ENCODE peak calls at places on chromosomes 7 and 10, in four cellular contexts. J is CD4-positive, alpha-beta memory T cell; S is GM23248; Q is heart right ventricle. H is an unnamed sample. For H3K4me1, the result is how much of the 10 kb centered on the place peaks cover.

GRCh38 chr10:4470231-4470840 is 355.7 kb upstream of the AKR1E2 start:
- DNase-seq in Q (no peak), J (no peak), S (peak), H (no peak)

GRCh38 chr7:142389544-142389943 is 131.7 kb upstream of the PRSS58 start:
- DNase-seq in Q (no peak), J (no peak), S (no peak), H (no peak)

GRCh38 chr10:118108194-118109026 is 61.7 kb upstream of the RAB11FIP2 start:
- DNase-seq in Q (no peak), J (no peak), S (peak), H (no peak)

GRCh38 chr7:127689194-127689772 is 37.3 kb downstream of the SND1 start:
- DNase-seq in Q (no peak), S (no peak), J (no peak), H (no peak)

GRCh38 chr7:134828361-134828760 is 48.9 kb downstream of the CALD1 start:
- DNase-seq in Q (no peak), S (peak), J (no peak), H (no peak)

GRCh38 chr10:35335718-35336083 is 608 bp upstream of the CCNY start:
- DNase-seq in S (peak), J (peak), Q (no peak), H (no peak)

GRCh38 chr10:26292058-26292457 is 75.5 kb downstream of the GAD2 start:
- DNase-seq in J (no peak), S (no peak), Q (no peak), H (no peak)

GRCh38 chr10:86366033-86366901 is at the start of gene GRID1:
- DNase-seq in Q (peak), S (peak), J (no peak), H (no peak)

GRCh38 chr7:38801786-38802185 is 107.2 kb downstream of the VPS41 start:
- DNase-seq in Q (no peak), S (no peak), J (no peak), H (no peak)

GRCh38 chr7:86958380-86958779 is 101.1 kb downstream of the ELAPOR2 start:
- DNase-seq in J (no peak), S (no peak), Q (no peak), H (no peak)

GRCh38 chr10:86073199-86073977 is 293.2 kb downstream of the GRID1 start:
- DNase-seq in Q (no peak), S (no peak), J (no peak), H (no peak)

GRCh38 chr7:68417659-68418058 is 1180.6 kb upstream of the AUTS2 start:
- DNase-seq in S (no peak), Q (no peak), J (no peak), H (no peak)

GRCh38 chr7:99133766-99134564 is 9.9 kb downstream of the SMURF1 start:
- DNase-seq in Q (no peak), J (no peak), S (no peak), H (no peak)

GRCh38 chr7:99139031-99139430 is 4.9 kb downstream of the SMURF1 start:
- DNase-seq in Q (no peak), S (peak), J (no peak), H (no peak)

GRCh38 chr7:99140813-99141212 is 3.1 kb downstream of the SMURF1 start:
- DNase-seq in J (no peak), Q (no peak), S (peak), H (no peak)

GRCh38 chr7:99135938-99136337 is 8.0 kb downstream of the SMURF1 start:
- DNase-seq in J (no peak), Q (no peak), S (no peak), H (no peak)

GRCh38 chr7:99137418-99138180 is 6.3 kb downstream of the SMURF1 start:
- DNase-seq in Q (no peak), S (peak), J (no peak), H (no peak)
- H3K4me1 ChIP-seq in Q (half or more), S (half or more), J (under half), H (under half)

DNA sequence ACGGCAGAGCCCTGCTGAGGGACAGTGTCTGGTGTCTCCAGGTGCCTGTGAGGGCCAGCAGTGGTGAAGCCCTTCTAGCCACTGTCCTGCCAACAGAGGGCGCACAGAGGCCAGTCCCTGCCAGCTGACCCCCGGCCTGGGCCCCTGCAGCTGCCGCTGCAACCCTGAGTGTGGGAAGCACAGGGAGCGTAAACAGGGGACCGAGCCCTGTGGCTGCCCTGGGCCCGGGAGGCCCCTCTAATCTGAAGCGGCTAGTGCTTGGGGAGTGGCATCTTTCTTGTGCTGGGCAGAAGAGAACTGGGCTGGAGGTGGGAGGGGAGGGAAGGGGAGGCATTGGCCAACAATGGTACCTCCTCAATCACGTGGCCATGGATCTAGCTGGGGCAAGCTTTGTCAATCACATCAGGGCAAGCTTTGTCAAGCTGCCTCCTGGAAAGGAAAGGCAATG is 34.6 kb downstream of the TRIM8 start:
- DNase-seq in Q (peak), J (no peak), S (peak), H (no peak)
- H3K4me1 ChIP-seq in Q (under half), J (under half), S (under half), H (under half)

GRCh38 chr10:5970527-5970926 is 6.8 kb downstream of the IL15RA start:
- DNase-seq in S (no peak), Q (no peak), J (no peak), H (no peak)
- H3K4me1 ChIP-seq in S (under half), Q (under half), J (under half), H (under half)

DNA sequence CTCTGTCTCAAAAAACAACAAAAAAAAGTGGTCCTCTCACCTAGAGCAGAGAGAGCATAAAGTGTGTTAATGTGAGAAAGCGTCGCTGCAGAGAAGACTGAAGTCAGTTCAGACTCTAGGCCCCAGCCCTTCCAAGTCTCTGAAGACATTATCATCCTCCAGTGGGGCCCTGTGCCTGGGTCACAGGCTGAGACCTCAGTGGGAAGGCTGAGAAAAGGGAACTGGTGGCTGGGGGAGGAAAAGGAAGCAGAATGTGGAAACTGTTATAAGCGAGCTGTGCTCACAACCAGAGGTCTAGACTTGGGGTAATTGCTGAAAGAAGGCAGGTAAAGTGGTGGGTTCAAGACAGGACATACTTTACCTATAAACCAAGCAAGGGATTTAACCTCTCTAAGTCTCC is 4.9 kb upstream of the RRP12 start:
- DNase-seq in J (no peak), S (no peak), Q (no peak), H (no peak)
- H3K4me1 ChIP-seq in J (under half), S (under half), Q (under half), H (under half)

GRCh38 chr7:36278069-36278766 is 111.4 kb upstream of the ANLN start:
- DNase-seq in S (no peak), J (no peak), Q (no peak), H (no peak)

GRCh38 chr7:36279926-36280315 is 109.7 kb upstream of the ANLN start:
- DNase-seq in S (no peak), J (no peak), Q (no peak), H (no peak)

GRCh38 chr7:36278767-36279171 is 110.9 kb upstream of the ANLN start:
- DNase-seq in Q (no peak), J (no peak), S (peak), H (no peak)

GRCh38 chr7:36280840-36281812 is 108.5 kb upstream of the ANLN start:
- DNase-seq in Q (peak), J (no peak), S (peak), H (no peak)

DNA sequence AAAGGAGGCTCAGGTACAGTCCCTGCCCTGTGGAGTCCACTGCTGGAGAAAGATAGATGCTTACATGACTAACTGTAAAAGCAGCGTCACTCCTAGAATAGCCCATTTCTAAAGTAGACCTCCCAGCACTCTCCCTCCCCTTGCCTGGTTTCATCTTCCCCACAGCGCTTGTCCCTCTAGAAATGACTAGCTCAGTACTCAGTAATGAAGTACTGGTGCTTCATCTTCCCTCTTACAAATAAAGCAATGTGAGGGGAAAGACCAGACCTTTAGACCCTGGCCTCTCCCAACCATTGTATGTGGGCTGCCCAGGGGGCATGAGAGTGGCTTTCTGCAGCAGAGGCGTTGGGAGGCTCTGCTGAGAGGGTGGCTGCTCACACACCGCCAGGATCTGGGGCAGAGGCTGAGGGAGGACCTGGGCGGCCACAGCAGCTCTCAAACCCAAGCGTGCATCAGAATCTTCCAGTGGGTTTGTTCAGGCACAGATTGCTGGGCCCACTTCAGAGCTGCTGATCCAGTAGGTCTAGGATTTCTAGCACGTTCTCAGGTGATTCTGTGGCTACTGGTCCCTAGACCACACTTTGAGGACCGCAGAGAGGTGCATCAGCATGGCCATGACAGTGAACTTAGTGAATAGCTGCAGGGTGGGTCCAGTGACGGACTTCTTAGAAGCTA is 110.3 kb upstream of the ANLN start:
- DNase-seq in Q (no peak), J (no peak), S (no peak), H (no peak)
- H3K4me1 ChIP-seq in Q (half or more), J (under half), S (under half), H (under half)

GRCh38 chr7:139725843-139726484 is 51.8 kb downstream of the HIPK2 start:
- DNase-seq in J (no peak), Q (no peak), S (no peak), H (no peak)
- H3K4me1 ChIP-seq in J (under half), Q (half or more), S (half or more), H (under half)

DNA sequence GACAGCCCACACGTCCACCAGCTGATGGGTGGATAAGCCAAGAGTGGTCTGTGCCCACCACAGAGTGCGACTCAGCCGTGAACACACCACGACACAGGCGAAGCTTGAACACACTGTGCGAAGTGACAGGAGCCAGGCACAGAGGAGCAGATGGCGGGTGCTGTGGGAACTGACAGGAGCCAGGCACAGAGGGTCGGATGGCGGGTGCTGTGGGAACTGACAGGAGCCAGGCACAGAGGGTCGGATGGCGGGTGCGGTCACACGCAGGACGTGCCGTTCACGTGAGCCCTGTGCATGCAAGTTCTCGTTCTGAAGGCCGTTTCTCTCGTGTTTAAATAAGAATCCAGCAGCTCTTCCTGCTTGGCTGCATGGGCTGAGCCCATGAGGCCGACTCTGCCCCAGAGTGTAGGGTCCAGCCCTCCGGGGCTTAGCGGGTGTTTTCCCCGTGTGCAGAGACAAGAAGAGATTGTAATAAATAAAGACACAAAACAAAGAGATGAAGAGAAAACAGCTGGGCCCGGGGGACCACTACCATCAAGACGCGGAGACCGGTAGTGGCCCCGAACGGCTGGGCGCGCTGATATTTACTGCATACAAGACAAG is 5.9 kb upstream of the ADAP1 start:
- DNase-seq in Q (no peak), J (no peak), S (no peak), H (no peak)
- H3K4me1 ChIP-seq in Q (under half), J (under half), S (under half), H (under half)

GRCh38 chr10:72328045-72328828 is 26.5 kb downstream of the DNAJB12 start:
- DNase-seq in Q (peak), S (peak), J (no peak), H (no peak)

GRCh38 chr10:72329290-72330058 is 25.2 kb downstream of the DNAJB12 start:
- DNase-seq in Q (no peak), S (no peak), J (no peak), H (no peak)

GRCh38 chr10:72328829-72329204 is 25.9 kb downstream of the DNAJB12 start:
- DNase-seq in J (no peak), Q (no peak), S (no peak), H (no peak)

GRCh38 chr10:72331575-72332422 is 22.9 kb downstream of the DNAJB12 start:
- DNase-seq in J (peak), S (peak), Q (peak), H (peak)

DNA sequence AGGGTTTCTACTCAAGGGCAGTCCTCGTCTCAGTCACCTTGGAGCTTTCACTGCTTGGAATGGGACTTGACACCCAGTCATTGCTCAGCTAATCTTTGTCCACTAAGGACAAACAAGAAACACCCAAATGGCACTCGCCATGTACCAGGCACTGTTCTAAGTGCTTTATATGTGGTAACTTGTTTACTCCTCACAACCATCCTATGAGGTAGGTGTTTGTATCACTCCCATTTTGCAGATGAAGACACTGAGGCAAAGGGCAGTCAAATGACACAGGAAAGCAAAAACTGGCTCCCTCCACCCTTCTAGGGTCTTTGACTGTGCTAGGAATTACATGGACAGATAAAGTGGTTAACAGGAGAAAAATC is 24.7 kb downstream of the DNAJB12 start:
- DNase-seq in J (no peak), S (no peak), Q (no peak), H (no peak)
- H3K4me1 ChIP-seq in J (half or more), S (under half), Q (half or more), H (half or more)

GRCh38 chr7:48587475-48587874 is 336.9 kb upstream of the CDC14C start:
- DNase-seq in J (no peak), Q (no peak), S (no peak), H (no peak)
- H3K4me1 ChIP-seq in J (under half), Q (under half), S (under half), H (under half)

GRCh38 chr7:139648941-139649425 is 125.5 kb downstream of the CLEC2L start:
- DNase-seq in Q (no peak), S (no peak), J (peak), H (peak)
- H3K4me1 ChIP-seq in Q (half or more), S (under half), J (under half), H (half or more)